ENCODE peak calls at places on chromosomes 6 and 20, in eight cellular contexts. H is HFF-Myc, I is neural crest cell, Y is iPS DF 6.9, T is AG20443, M is activated T-helper 1 cell treated with Interleukin-2 at 50 U/mL for 16 hours, W is A549, F is NAMALWA. V is an unnamed sample.
A peak's percentile ranks its signal among the peaks of the same experiment; 100 is the strongest.

GRCh38 chr6:152096863-152097496 is 289.5 kb downstream of the ESR1 start:
- DNase-seq in H (peak; percentile 78), I (no peak), Y (no peak), T (peak; percentile 63), M (no peak), W (peak; percentile 4), F (no peak), V (no peak)

GRCh38 chr6:27159725-27160124 is 87.8 kb upstream of the PRSS16 start:
- DNase-seq in H (no peak), I (no peak), Y (no peak), T (no peak), M (no peak), W (no peak), F (no peak), V (no peak)

GRCh38 chr6:31792090-31792374 is 3.5 kb downstream of the VARS1 start:
- DNase-seq in H (no peak), I (no peak), Y (no peak), T (no peak), M (no peak), W (no peak), F (no peak), V (no peak)

GRCh38 chr20:18638768-18639167 is 50.9 kb downstream of the DTD1 start:
- DNase-seq in H (no peak), I (no peak), Y (no peak), T (no peak), M (no peak), W (no peak), F (no peak), V (no peak)

GRCh38 chr6:157563611-157564284 is 182.8 kb downstream of the ZDHHC14 start:
- DNase-seq in H (no peak), I (no peak), Y (no peak), T (no peak), M (no peak), W (no peak), F (peak; percentile 16), V (no peak)

GRCh38 chr20:1118336-1119127 is at the start of gene PSMF1:
- DNase-seq in H (peak; percentile 61), I (peak; percentile 93), Y (peak; percentile 71), T (peak; percentile 99), M (peak; percentile 94), W (peak; percentile 96), F (peak; percentile 94), V (peak; percentile 90)

GRCh38 chr20:4592316-4593148 is 129.2 kb upstream of the PRND start:
- DNase-seq in H (no peak), I (peak; percentile 71), Y (no peak), T (peak; percentile 90), M (peak; percentile 33), W (peak; percentile 78), F (peak; percentile 56), V (no peak)

GRCh38 chr6:157891544-157892362 is 68.7 kb downstream of the SNX9 start:
- DNase-seq in H (no peak), I (no peak), Y (no peak), T (no peak), M (no peak), W (no peak), F (no peak), V (no peak)

GRCh38 chr20:31781945-31782344 is 37.2 kb upstream of the MYLK2 start:
- DNase-seq in H (no peak), I (no peak), Y (no peak), T (no peak), M (no peak), W (no peak), F (no peak), V (no peak)

GRCh38 chr6:13241364-13241763 is 87.0 kb downstream of the TBC1D7 start:
- DNase-seq in H (no peak), I (no peak), Y (no peak), T (no peak), M (no peak), W (no peak), F (no peak), V (no peak)

GRCh38 chr6:2229039-2229438 is 16.4 kb downstream of the GMDS start:
- DNase-seq in H (no peak), I (no peak), Y (no peak), T (no peak), M (no peak), W (no peak), F (no peak), V (no peak)

GRCh38 chr6:7629321-7629720 is 39.3 kb downstream of the SNRNP48 start:
- DNase-seq in H (no peak), I (no peak), Y (no peak), T (peak; percentile 69), M (no peak), W (no peak), F (no peak), V (no peak)

GRCh38 chr6:54002118-54002517 is 109.1 kb upstream of the MLIP start:
- DNase-seq in H (no peak), I (no peak), Y (no peak), T (no peak), M (no peak), W (no peak), F (no peak), V (no peak)

GRCh38 chr6:8182209-8182845 is 80.0 kb upstream of the EEF1E1 start:
- DNase-seq in H (no peak), I (no peak), Y (no peak), T (peak; percentile 43), M (no peak), W (no peak), F (no peak), V (no peak)

GRCh38 chr20:32762754-32763201 is 593 bp downstream of the DNMT3B start:
- DNase-seq in H (no peak), I (no peak), Y (no peak), T (peak; percentile 45), M (no peak), W (no peak), F (peak; percentile 41), V (no peak)

GRCh38 chr6:1222426-1223311 is 89.2 kb upstream of the FOXQ1 start:
- DNase-seq in H (no peak), I (no peak), Y (no peak), T (no peak), M (no peak), W (no peak), F (no peak), V (no peak)

GRCh38 chr6:99613398-99613704 is 6.7 kb downstream of the PRDM13 start:
- DNase-seq in H (no peak), I (peak; percentile 57), Y (no peak), T (peak; percentile 70), M (no peak), W (peak; percentile 66), F (peak; percentile 28), V (no peak)

GRCh38 chr20:22379472-22379871 is 204.9 kb downstream of the FOXA2 start:
- DNase-seq in H (no peak), I (no peak), Y (no peak), T (no peak), M (no peak), W (peak; percentile 71), F (no peak), V (no peak)

GRCh38 chr20:25280051-25280573 is 32.2 kb downstream of the PYGB start:
- DNase-seq in H (no peak), I (no peak), Y (no peak), T (no peak), M (no peak), W (no peak), F (peak; percentile 75), V (no peak)

GRCh38 chr20:2010533-2010932 is 16.7 kb upstream of the PDYN start:
- DNase-seq in H (no peak), I (no peak), Y (no peak), T (no peak), M (no peak), W (no peak), F (no peak), V (peak; percentile 30)

GRCh38 chr6:145898376-145898775 is 65.8 kb downstream of the SHPRH start:
- DNase-seq in H (no peak), I (no peak), Y (no peak), T (no peak), M (no peak), W (no peak), F (no peak), V (no peak)

GRCh38 chr6:34575326-34575725 is 19.2 kb upstream of the SPDEF start:
- DNase-seq in H (no peak), I (no peak), Y (no peak), T (no peak), M (no peak), W (no peak), F (no peak), V (no peak)

GRCh38 chr6:74431873-74432272 is 735.9 kb downstream of the CD109 start:
- DNase-seq in H (no peak), I (no peak), Y (no peak), T (peak; percentile 11), M (no peak), W (no peak), F (no peak), V (no peak)

GRCh38 chr6:133547136-133547535 is 306.0 kb downstream of the EYA4 start:
- DNase-seq in H (no peak), I (no peak), Y (no peak), T (no peak), M (no peak), W (no peak), F (peak; percentile 25), V (no peak)

GRCh38 chr20:33589059-33589458 is 73.1 kb upstream of the C20orf144 start:
- DNase-seq in H (no peak), I (no peak), Y (no peak), T (no peak), M (no peak), W (no peak), F (no peak), V (no peak)

GRCh38 chr20:33689973-33690372 is 3.8 kb upstream of the E2F1 start:
- DNase-seq in H (no peak), I (no peak), Y (no peak), T (no peak), M (peak; percentile 38), W (no peak), F (no peak), V (no peak)

GRCh38 chr20:59149678-59150504 is 13.7 kb upstream of the ZNF831 start:
- DNase-seq in H (no peak), I (no peak), Y (no peak), T (no peak), M (peak; percentile 53), W (no peak), F (no peak), V (no peak)